ENCODE peak calls at places on chromosomes 11 and 22, in four cellular contexts. O is adrenal gland, S is transverse colon, P is A549. V is an unnamed sample. For H3K4me1, the result is how much of the 10 kb centered on the place peaks cover.

GRCh38 chr11:119370486-119371046 is 10.9 kb downstream of the USP2 start:
- DNase-seq in O (peak), S (peak), P (no peak), V (no peak)

GRCh38 chr11:133824593-133824992 is 20.7 kb downstream of the SPATA19 start:
- DNase-seq in O (no peak), S (no peak), P (no peak), V (no peak)

GRCh38 chr11:68825603-68826002 is 16.1 kb downstream of the CPT1A start:
- DNase-seq in O (no peak), S (peak), P (no peak), V (no peak)

GRCh38 chr22:20015971-20016733 is 471 bp downstream of the ARVCF start:
- DNase-seq in O (no peak), S (peak), P (no peak), V (peak)

GRCh38 chr11:41714101-41714500 is 254.6 kb upstream of the LRRC4C start:
- DNase-seq in O (no peak), S (no peak), P (no peak), V (no peak)

GRCh38 chr22:31340360-31340759 is 5.8 kb downstream of the PATZ1 start:
- DNase-seq in O (no peak), S (no peak), P (no peak), V (no peak)

GRCh38 chr22:43315687-43316217 is 27.4 kb downstream of the SCUBE1 start:
- DNase-seq in O (no peak), S (no peak), P (no peak), V (no peak)

GRCh38 chr11:35366798-35367197 is 52.6 kb downstream of the SLC1A2 start:
- DNase-seq in O (no peak), S (no peak), P (no peak), V (no peak)

GRCh38 chr11:2897048-2897447 is 11.5 kb upstream of the CDKN1C start:
- DNase-seq in O (no peak), S (no peak), P (no peak), V (no peak)

GRCh38 chr11:65918211-65919150 is at the start of gene C11orf68:
- DNase-seq in O (no peak), S (no peak), P (no peak), V (peak)

GRCh38 chr11:16605440-16605970 is 132.9 kb upstream of the C11orf58 start:
- DNase-seq in O (peak), S (peak), P (no peak), V (peak)

GRCh38 chr11:124415356-124415923 is 9.2 kb downstream of the OR8B4 start:
- DNase-seq in O (no peak), S (no peak), P (peak), V (no peak)

GRCh38 chr11:77118971-77119370 is 9.1 kb upstream of the MYO7A start:
- DNase-seq in O (no peak), S (no peak), P (no peak), V (no peak)

GRCh38 chr11:1762537-1763302 is 1.0 kb downstream of the CTSD start:
- DNase-seq in O (peak), S (peak), P (peak), V (peak)

GRCh38 chr11:117239295-117239694 is 6.8 kb downstream of the RNF214 start:
- DNase-seq in O (no peak), S (no peak), P (peak), V (no peak)

GRCh38 chr11:118917488-118918127 is 8.1 kb downstream of the BCL9L start:
- DNase-seq in O (peak), S (peak), P (no peak), V (peak)

GRCh38 chr11:7548659-7549283 is 35.0 kb downstream of the PPFIBP2 start:
- DNase-seq in O (no peak), S (peak), P (no peak), V (no peak)

GRCh38 chr11:34977039-34977906 is 60.9 kb downstream of the PDHX start:
- DNase-seq in O (no peak), S (no peak), P (peak), V (no peak)

GRCh38 chr22:28978158-28978557 is 83.5 kb downstream of the C22orf31 start:
- DNase-seq in O (peak), S (no peak), P (peak), V (peak)

GRCh38 chr22:29344137-29344536 is 28.6 kb upstream of the RASL10A start:
- DNase-seq in O (peak), S (peak), P (peak), V (no peak)

GRCh38 chr22:27576815-27577564 is 224.6 kb downstream of the MN1 start:
- DNase-seq in O (no peak), S (no peak), P (no peak), V (no peak)

GRCh38 chr11:31687256-31687655 is 123.9 kb downstream of the PAX6 start:
- DNase-seq in O (no peak), S (no peak), P (no peak), V (no peak)

GRCh38 chr11:63756919-63757761 is 11.4 kb downstream of the ZFTA start:
- DNase-seq in O (no peak), S (no peak), P (no peak), V (no peak)

GRCh38 chr11:111918390-111919256 is at the start of gene C11orf52:
- DNase-seq in O (no peak), S (peak), P (no peak), V (no peak)
- TF ChIP-seq POLR2A in O (no peak), S (peak), P (no peak), V (no peak)

GRCh38 chr11:126113963-126114362 is 51.3 kb upstream of the CDON start:
- DNase-seq in O (no peak), S (no peak), P (no peak), V (no peak)

GRCh38 chr11:126113012-126113411 is 50.3 kb upstream of the CDON start:
- DNase-seq in O (no peak), S (no peak), P (no peak), V (no peak)

GRCh38 chr11:126111458-126112116 is 48.9 kb upstream of the CDON start:
- DNase-seq in O (no peak), S (no peak), P (no peak), V (no peak)

GRCh38 chr11:126113515-126113957 is 50.9 kb upstream of the CDON start:
- DNase-seq in O (peak), S (peak), P (peak), V (peak)

DNA sequence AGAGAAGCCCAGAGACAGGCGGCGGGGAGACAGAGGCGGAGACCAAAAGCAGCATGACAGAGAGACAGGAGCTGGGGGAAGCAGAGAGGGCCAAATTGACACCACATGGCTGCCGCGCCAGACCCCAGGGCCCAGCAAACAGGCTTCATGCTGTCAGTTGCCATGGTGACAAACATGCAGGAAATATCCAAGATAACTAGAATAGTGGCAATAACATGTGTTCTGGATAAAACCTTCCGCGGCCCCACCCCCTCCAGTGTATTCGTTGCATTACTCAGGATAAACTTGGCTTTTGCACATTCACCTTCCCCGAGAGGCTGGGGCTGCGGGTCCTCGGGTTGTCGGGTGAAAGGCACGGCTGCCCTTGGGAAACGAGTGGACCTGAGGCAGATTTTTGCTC is 49.9 kb upstream of the CDON start:
- DNase-seq in O (no peak), S (no peak), P (no peak), V (no peak)
- H3K4me1 ChIP-seq in O (under half), S (under half), P (under half), V (under half)

GRCh38 chr11:116199182-116199581 is 573.6 kb downstream of the BUD13 start:
- DNase-seq in O (peak), S (no peak), P (no peak), V (no peak)

GRCh38 chr11:116207781-116208180 is 565.0 kb downstream of the BUD13 start:
- DNase-seq in O (no peak), S (no peak), P (no peak), V (no peak)

GRCh38 chr11:116207349-116207748 is 565.4 kb downstream of the BUD13 start:
- DNase-seq in O (no peak), S (no peak), P (no peak), V (no peak)

GRCh38 chr11:116202922-116203321 is 569.9 kb downstream of the BUD13 start:
- DNase-seq in O (no peak), S (no peak), P (no peak), V (no peak)
- TF ChIP-seq POLR2A in O (no peak), S (no peak), P (no peak), V (no peak)

GRCh38 chr11:72113170-72113808 is 794 bp upstream of the ANAPC15 start:
- DNase-seq in O (no peak), S (no peak), P (no peak), V (no peak)
- H3K4me1 ChIP-seq in O (under half), S (under half), P (under half), V (under half)

V was measured in testis.